ENCODE peak calls at places on chromosomes 3 and 15, in four cellular contexts. H is fibroblast of mammary gland, D is AG09319, T is transverse colon. S is an unnamed sample.

GRCh38 chr3:52232279-52233107 is 6.5 kb downstream of the TWF2 start:
- DNase-seq in T (no peak), H (no peak), D (no peak), S (no peak)

GRCh38 chr3:71389911-71390573 is 193.5 kb downstream of the FOXP1 start:
- DNase-seq in T (peak; percentile 67), H (peak; percentile 47), D (no peak), S (peak; percentile 54)

GRCh38 chr3:156489462-156489911 is 65.4 kb downstream of the SSR3 start:
- DNase-seq in H (peak; percentile 79), D (no peak), T (no peak), S (peak; percentile 30)

GRCh38 chr3:70550723-70551319 is 238.4 kb upstream of the MDFIC2 start:
- DNase-seq in D (peak; percentile 19), T (peak; percentile 73), H (peak; percentile 57), S (peak; percentile 71)

GRCh38 chr3:100093826-100094225 is 20.5 kb downstream of the FILIP1L start:
- DNase-seq in H (no peak), D (no peak), T (no peak), S (peak; percentile 42)

GRCh38 chr3:78048698-78049097 is 1008.8 kb downstream of the ROBO2 start:
- DNase-seq in H (no peak), T (no peak), D (no peak), S (peak; percentile 6)

GRCh38 chr3:24396338-24396737 is 98.3 kb downstream of the THRB start:
- DNase-seq in T (no peak), D (no peak), H (no peak), S (no peak)

GRCh38 chr3:151556591-151556990 is 95.7 kb upstream of the IGSF10 start:
- DNase-seq in D (no peak), T (no peak), H (no peak), S (no peak)

GRCh38 chr3:152402698-152403456 is 134.1 kb downstream of the MBNL1 start:
- DNase-seq in D (no peak), H (no peak), T (no peak), S (no peak)

GRCh38 chr3:141940204-141940776 is 63.8 kb downstream of the ATP1B3 start:
- DNase-seq in T (peak; percentile 69), D (no peak), H (peak; percentile 42), S (peak; percentile 97)

GRCh38 chr3:73490453-73491311 is 134.1 kb downstream of the PDZRN3 start:
- DNase-seq in H (peak; percentile 64), D (no peak), T (no peak), S (no peak)

GRCh38 chr15:43218908-43219706 is 1.7 kb downstream of the EPB42 start:
- DNase-seq in D (no peak), H (peak; percentile 19), T (no peak), S (peak; percentile 88)

GRCh38 chr3:106088270-106088669 is 219.5 kb upstream of the CBLB start:
- DNase-seq in T (no peak), H (peak; percentile 24), D (no peak), S (peak; percentile 5)

GRCh38 chr3:41683666-41684350 is 278.1 kb downstream of the ULK4 start:
- DNase-seq in T (peak; percentile 61), H (peak; percentile 42), D (no peak), S (peak; percentile 70)

GRCh38 chr15:37698679-37699078 is 235.8 kb upstream of the TMCO5A start:
- DNase-seq in T (no peak), H (peak; percentile 21), D (no peak), S (peak; percentile 29)

GRCh38 chr3:4732974-4733373 is 239.8 kb downstream of the ITPR1 start:
- DNase-seq in H (no peak), T (no peak), D (no peak), S (no peak)

GRCh38 chr15:61558172-61559146 is 329.4 kb upstream of the RORA start:
- DNase-seq in T (no peak), D (no peak), H (peak; percentile 67), S (no peak)

GRCh38 chr15:63288778-63289378 is 11.5 kb downstream of the APH1B start:
- DNase-seq in T (no peak), D (peak; percentile 20), H (peak; percentile 69), S (peak; percentile 67)

GRCh38 chr3:21013566-21013965 is 737.4 kb downstream of the ZNF385D start:
- DNase-seq in H (no peak), D (no peak), T (no peak), S (no peak)

GRCh38 chr3:21020043-21020442 is 731.0 kb downstream of the ZNF385D start:
- DNase-seq in H (no peak), T (no peak), D (no peak), S (no peak)

GRCh38 chr3:21020681-21021080 is 730.3 kb downstream of the ZNF385D start:
- DNase-seq in D (no peak), H (no peak), T (no peak), S (no peak)

DNA sequence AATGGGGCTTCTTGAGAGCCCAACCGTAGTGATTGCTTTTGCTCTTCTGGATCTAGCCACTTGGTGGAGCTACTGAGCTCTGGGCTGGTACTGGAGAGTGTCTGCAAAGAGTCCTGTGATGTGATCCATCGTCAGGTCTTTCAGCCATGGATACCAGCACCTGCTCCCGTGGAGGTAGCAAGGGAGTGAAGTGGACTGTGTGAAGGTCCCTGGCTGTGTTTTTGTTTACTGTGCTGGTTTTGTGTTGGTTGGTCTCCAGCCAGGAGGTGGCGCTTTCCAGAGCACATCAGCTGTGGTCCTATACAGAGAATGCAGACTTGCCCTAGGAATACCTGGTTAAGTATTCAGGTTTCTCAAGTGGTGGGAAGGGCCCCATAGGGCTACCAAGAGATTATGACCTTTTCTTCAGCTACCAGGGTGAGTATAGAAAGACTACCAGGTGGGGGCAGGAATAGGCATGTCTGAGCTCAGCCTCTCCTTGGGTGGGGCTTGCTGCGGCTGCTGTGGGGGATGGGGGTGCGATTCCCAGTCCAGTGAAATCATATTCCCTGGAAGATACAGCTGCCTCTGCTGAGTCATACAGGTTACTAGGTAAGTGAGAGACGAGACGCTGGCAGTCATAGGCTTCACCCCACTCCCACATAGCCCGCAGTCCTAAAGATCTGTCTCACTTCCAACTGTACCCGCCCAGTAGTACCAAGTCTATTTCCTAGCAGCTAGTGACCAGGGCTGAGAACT is 733.7 kb downstream of the ZNF385D start:
- DNase-seq in D (no peak), H (peak; percentile 2), T (no peak), S (peak; percentile 90)
- TF ChIP-seq CTCF in D (peak; percentile 21), H (peak; percentile 22), T (no peak), S (peak; percentile 29)

GRCh38 chr15:82625136-82625535 is 22.0 kb downstream of the CPEB1 start:
- DNase-seq in H (no peak), D (no peak), T (no peak), S (no peak)

GRCh38 chr15:82624438-82624837 is 22.7 kb downstream of the CPEB1 start:
- DNase-seq in H (no peak), D (no peak), T (no peak), S (no peak)

GRCh38 chr15:82624008-82624407 is 23.2 kb downstream of the CPEB1 start:
- DNase-seq in H (no peak), D (no peak), T (no peak), S (no peak)

DNA sequence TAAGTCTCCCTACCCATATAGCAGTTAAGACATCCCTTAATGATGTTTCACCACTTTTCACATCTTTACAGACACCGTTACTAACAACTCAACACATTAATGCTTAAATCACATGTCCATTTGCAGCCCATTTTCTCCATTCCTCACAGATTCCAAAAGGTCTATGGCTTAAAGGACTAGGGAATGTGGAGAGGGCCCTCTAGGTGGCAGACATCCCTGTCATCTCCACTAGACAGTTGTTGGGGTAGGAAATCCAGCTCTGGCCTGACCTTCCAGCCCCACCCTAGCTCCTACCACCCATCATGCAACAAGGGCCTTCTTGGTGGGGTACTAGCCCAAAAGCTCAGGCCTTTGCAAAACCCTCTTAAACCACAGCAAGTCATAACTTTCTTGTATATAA is 25.2 kb downstream of the CPEB1 start:
- DNase-seq in D (no peak), H (no peak), T (no peak), S (peak; percentile 8)
- TF ChIP-seq CTCF in D (no peak), H (peak; percentile 15), T (no peak), S (no peak)

GRCh38 chr15:45795487-45796069 is 160.7 kb downstream of the SQOR start:
- DNase-seq in H (peak; percentile 37), D (no peak), T (peak; percentile 48), S (peak; percentile 70)
- TF ChIP-seq CTCF in H (peak; percentile 57), D (peak; percentile 45), T (peak; percentile 66), S (peak; percentile 67)

GRCh38 chr15:72235298-72235697 is 4.3 kb upstream of the PKM start:
- DNase-seq in T (no peak), D (no peak), H (no peak), S (no peak)

GRCh38 chr15:72237286-72238224 is 6.6 kb upstream of the PKM start:
- DNase-seq in D (peak; percentile 92), T (peak; percentile 51), H (peak; percentile 97), S (peak; percentile 99)

GRCh38 chr15:72239652-72240051 is 8.7 kb upstream of the PKM start:
- DNase-seq in D (no peak), H (no peak), T (no peak), S (no peak)

GRCh38 chr15:72236381-72237285 is 5.6 kb upstream of the PKM start:
- DNase-seq in H (peak; percentile 16), T (no peak), D (no peak), S (no peak)

GRCh38 chr15:72238586-72238985 is 7.6 kb upstream of the PKM start:
- DNase-seq in T (no peak), H (no peak), D (no peak), S (no peak)
- TF ChIP-seq CTCF in T (no peak), H (no peak), D (no peak), S (no peak)

GRCh38 chr3:122415762-122416654 is at the start of gene WDR5B:
- DNase-seq in T (peak; percentile 99), H (peak; percentile 96), D (peak; percentile 93), S (peak; percentile 98)
- TF ChIP-seq CTCF in T (peak; percentile 39), H (peak; percentile 15), D (peak; percentile 2), S (no peak)

DNA sequence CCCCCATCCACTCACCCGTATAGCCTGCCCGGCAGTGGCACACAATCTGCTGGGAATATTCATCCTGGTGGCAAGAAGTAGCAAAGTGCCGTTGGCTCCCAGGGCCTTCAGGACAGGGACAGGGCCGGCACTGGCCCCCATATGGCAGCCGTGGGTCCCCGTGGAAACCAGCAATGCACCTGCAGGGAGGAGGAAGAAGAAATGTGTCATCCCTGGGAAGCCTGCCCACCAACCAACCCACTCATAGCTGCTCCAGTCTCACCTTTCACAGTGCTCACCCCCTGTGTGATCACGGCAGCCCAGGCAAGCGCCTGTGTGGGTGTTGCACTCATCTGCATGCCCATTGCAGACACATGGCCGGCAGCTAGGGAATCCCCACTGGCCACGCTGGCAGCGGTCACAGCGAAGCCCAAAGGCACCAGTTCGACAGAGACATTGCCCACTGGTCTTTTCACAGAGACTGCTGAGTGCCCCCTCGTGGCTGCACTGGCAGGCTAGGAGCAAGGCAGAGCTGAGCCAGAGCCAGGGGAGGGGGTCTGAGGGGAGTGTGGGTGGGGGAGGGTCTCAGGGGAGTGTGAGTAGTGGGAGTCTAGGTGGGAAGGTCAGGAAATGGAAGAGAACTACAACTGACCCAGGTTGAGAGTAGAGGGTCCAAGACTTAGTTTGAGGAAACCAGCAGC is 4.5 kb upstream of the USP19 start:
- DNase-seq in T (no peak), D (no peak), H (peak; percentile 26), S (no peak)
- TF ChIP-seq CTCF in T (no peak), D (no peak), H (peak; percentile 12), S (no peak)

S was measured in MCF 10A.